ENCODE peak calls at places on chromosomes 13 and 19, in eight cellular contexts. L, N, K, R, D, H, Y and Z are unnamed samples.

GRCh38 chr13:29428992-29429315 is 166.5 kb downstream of the SLC7A1 start:
- DNase-seq in L (no peak), R (no peak), Y (no peak), K (no peak), H (no peak), N (no peak), D (no peak), Z (no peak)

GRCh38 chr19:18131841-18132596 is 20.9 kb upstream of the PIK3R2 start:
- DNase-seq in L (no peak), K (no peak), H (no peak), Y (no peak), N (no peak), D (no peak), R (no peak), Z (no peak)

GRCh38 chr13:80962855-80963254 is 621.9 kb upstream of the SPRY2 start:
- DNase-seq in L (no peak), N (no peak), R (no peak), H (peak; percentile 27), K (no peak), D (no peak), Y (no peak), Z (peak; percentile 8)

GRCh38 chr13:109154146-109154545 is 524.7 kb downstream of the MYO16 start:
- DNase-seq in R (no peak), K (peak; percentile 78), Y (no peak), D (no peak), H (no peak), L (peak; percentile 13), N (no peak), Z (no peak)

GRCh38 chr19:39053276-39054090 is 21.1 kb upstream of the FBXO27 start:
- DNase-seq in L (no peak), N (no peak), D (no peak), Y (no peak), H (no peak), R (no peak), K (no peak), Z (no peak)

GRCh38 chr13:54928071-54928470 is 1899.5 kb downstream of the OLFM4 start:
- DNase-seq in R (no peak), L (no peak), K (no peak), Y (no peak), D (no peak), H (no peak), N (no peak), Z (no peak)

GRCh38 chr19:51694318-51695085 is 1.4 kb downstream of the SPACA6 start:
- DNase-seq in L (no peak), R (no peak), K (no peak), H (no peak), N (no peak), Y (no peak), D (no peak), Z (no peak)

GRCh38 chr13:108963846-108964600 is 334.6 kb downstream of the MYO16 start:
- DNase-seq in H (peak; percentile 49), D (no peak), Y (no peak), R (no peak), L (peak; percentile 58), N (no peak), K (no peak), Z (no peak)

GRCh38 chr13:69459346-69459745 is 648.3 kb upstream of the ATXN8OS start:
- DNase-seq in Y (no peak), N (no peak), R (no peak), D (no peak), L (no peak), H (no peak), K (no peak), Z (no peak)

GRCh38 chr13:52686381-52686780 is 33.7 kb downstream of the SUGT1 start:
- DNase-seq in L (peak; percentile 28), R (no peak), H (no peak), K (no peak), D (no peak), N (peak; percentile 4), Y (no peak), Z (peak; percentile 4)

GRCh38 chr13:44007451-44007850 is 127.7 kb downstream of the LACC1 start:
- DNase-seq in N (no peak), L (no peak), K (no peak), Y (no peak), H (no peak), R (no peak), D (no peak), Z (no peak)

GRCh38 chr13:25741796-25742195 is 310.0 kb downstream of the SHISA2 start:
- DNase-seq in R (no peak), H (no peak), D (no peak), L (no peak), Y (no peak), K (no peak), N (no peak), Z (no peak)

GRCh38 chr13:39159971-39160370 is 121.7 kb downstream of the NHLRC3 start:
- DNase-seq in Y (no peak), L (no peak), H (no peak), D (no peak), N (no peak), K (no peak), R (no peak), Z (no peak)

GRCh38 chr13:29924482-29924884 is 74.1 kb upstream of the UBL3 start:
- DNase-seq in L (peak; percentile 89), Y (no peak), N (peak; percentile 78), K (no peak), R (no peak), H (peak; percentile 92), D (no peak), Z (peak; percentile 69)

GRCh38 chr13:78977311-78977710 is 318.4 kb upstream of the OBI1 start:
- DNase-seq in Y (no peak), R (no peak), D (no peak), K (no peak), H (no peak), N (no peak), L (no peak), Z (no peak)

GRCh38 chr19:10662384-10663251 is 8.5 kb downstream of the ILF3 start:
- DNase-seq in Y (no peak), D (no peak), H (no peak), K (no peak), R (no peak), N (no peak), L (no peak), Z (no peak)

GRCh38 chr19:38727868-38728660 is 16.2 kb downstream of the CAPN12 start:
- DNase-seq in Y (no peak), D (no peak), L (no peak), K (no peak), R (no peak), H (no peak), N (no peak), Z (no peak)

GRCh38 chr13:19742651-19743050 is 40.1 kb downstream of the PSPC1 start:
- DNase-seq in Y (no peak), L (no peak), H (no peak), D (no peak), K (no peak), R (no peak), N (no peak), Z (no peak)

GRCh38 chr13:24627090-24627714 is 53.0 kb upstream of the ATP12A start:
- DNase-seq in N (peak; percentile 64), Y (no peak), K (no peak), H (peak; percentile 28), L (peak; percentile 21), D (no peak), R (no peak), Z (no peak)

GRCh38 chr13:23953860-23954512 is 56.7 kb upstream of the C1QTNF9B start:
- DNase-seq in K (no peak), D (no peak), L (no peak), Y (no peak), R (no peak), H (no peak), N (no peak), Z (peak; percentile 98)

GRCh38 chr13:77516342-77516789 is 19.1 kb upstream of the SCEL start:
- DNase-seq in R (no peak), D (no peak), L (peak; percentile 28), Y (no peak), K (no peak), N (peak; percentile 73), H (peak; percentile 85), Z (peak; percentile 95)